ENCODE peak calls at places on chromosomes 2 and 18, in seven cellular contexts. One of them, this sample, is unnamed.

GRCh38 chr2:26605195-26605968 is 35.8 kb downstream of the CIB4 start:
- DNase-seq in iris pigment epithelial cell: peak
- DNase-seq in IMR-90: peak
- DNase-seq in activated T-cell treated with anti-CD3 and anti-CD28 coated beads, Interleukin-2, amount 50 U/mL, for 48 hours: peak
- DNase-seq in stomach: no peak
- DNase-seq in activated effector memory CD4-positive, alpha-beta T cell treated with anti-CD3 and anti-CD28 coated beads, Interleukin-2, amount 50 U/mL, for 16 hours: peak
- DNase-seq in tibial artery: no peak
- DNase-seq in this sample: peak

GRCh38 chr2:2010266-2010665 is 266.0 kb upstream of the PXDN start:
- DNase-seq in iris pigment epithelial cell: no peak
- DNase-seq in IMR-90: no peak
- DNase-seq in activated T-cell treated with anti-CD3 and anti-CD28 coated beads, Interleukin-2, amount 50 U/mL, for 48 hours: no peak
- DNase-seq in stomach: no peak
- DNase-seq in activated effector memory CD4-positive, alpha-beta T cell treated with anti-CD3 and anti-CD28 coated beads, Interleukin-2, amount 50 U/mL, for 16 hours: no peak
- DNase-seq in tibial artery: no peak
- DNase-seq in this sample: no peak

GRCh38 chr2:74414913-74415761 is 6.3 kb downstream of the C2orf81 start:
- DNase-seq in iris pigment epithelial cell: peak
- DNase-seq in IMR-90: no peak
- DNase-seq in activated T-cell treated with anti-CD3 and anti-CD28 coated beads, Interleukin-2, amount 50 U/mL, for 48 hours: peak
- DNase-seq in stomach: peak
- DNase-seq in activated effector memory CD4-positive, alpha-beta T cell treated with anti-CD3 and anti-CD28 coated beads, Interleukin-2, amount 50 U/mL, for 16 hours: no peak
- DNase-seq in tibial artery: peak
- DNase-seq in this sample: peak

GRCh38 chr2:134892282-134893054 is 26.2 kb upstream of the CCNT2 start:
- DNase-seq in iris pigment epithelial cell: no peak
- DNase-seq in IMR-90: no peak
- DNase-seq in activated T-cell treated with anti-CD3 and anti-CD28 coated beads, Interleukin-2, amount 50 U/mL, for 48 hours: no peak
- DNase-seq in stomach: no peak
- DNase-seq in activated effector memory CD4-positive, alpha-beta T cell treated with anti-CD3 and anti-CD28 coated beads, Interleukin-2, amount 50 U/mL, for 16 hours: no peak
- DNase-seq in tibial artery: no peak
- DNase-seq in this sample: no peak

GRCh38 chr18:23398401-23398800 is 54.7 kb upstream of the RIOK3 start:
- DNase-seq in iris pigment epithelial cell: peak
- DNase-seq in IMR-90: no peak
- DNase-seq in activated T-cell treated with anti-CD3 and anti-CD28 coated beads, Interleukin-2, amount 50 U/mL, for 48 hours: no peak
- DNase-seq in stomach: no peak
- DNase-seq in activated effector memory CD4-positive, alpha-beta T cell treated with anti-CD3 and anti-CD28 coated beads, Interleukin-2, amount 50 U/mL, for 16 hours: no peak
- DNase-seq in tibial artery: no peak
- DNase-seq in this sample: no peak

GRCh38 chr2:201235865-201236811 is 24.2 kb upstream of the CASP8 start:
- DNase-seq in iris pigment epithelial cell: peak
- DNase-seq in IMR-90: peak
- DNase-seq in activated T-cell treated with anti-CD3 and anti-CD28 coated beads, Interleukin-2, amount 50 U/mL, for 48 hours: peak
- DNase-seq in stomach: no peak
- DNase-seq in activated effector memory CD4-positive, alpha-beta T cell treated with anti-CD3 and anti-CD28 coated beads, Interleukin-2, amount 50 U/mL, for 16 hours: peak
- DNase-seq in tibial artery: peak
- DNase-seq in this sample: peak

GRCh38 chr18:55096261-55097026 is 137.2 kb upstream of the CCDC68 start:
- DNase-seq in iris pigment epithelial cell: peak
- DNase-seq in IMR-90: peak
- DNase-seq in activated T-cell treated with anti-CD3 and anti-CD28 coated beads, Interleukin-2, amount 50 U/mL, for 48 hours: no peak
- DNase-seq in stomach: no peak
- DNase-seq in activated effector memory CD4-positive, alpha-beta T cell treated with anti-CD3 and anti-CD28 coated beads, Interleukin-2, amount 50 U/mL, for 16 hours: no peak
- DNase-seq in tibial artery: peak
- DNase-seq in this sample: peak

GRCh38 chr18:1011342-1011741 is 106.7 kb downstream of the ADCYAP1 start:
- DNase-seq in iris pigment epithelial cell: no peak
- DNase-seq in IMR-90: no peak
- DNase-seq in activated T-cell treated with anti-CD3 and anti-CD28 coated beads, Interleukin-2, amount 50 U/mL, for 48 hours: no peak
- DNase-seq in stomach: no peak
- DNase-seq in activated effector memory CD4-positive, alpha-beta T cell treated with anti-CD3 and anti-CD28 coated beads, Interleukin-2, amount 50 U/mL, for 16 hours: no peak
- DNase-seq in tibial artery: no peak
- DNase-seq in this sample: no peak

GRCh38 chr18:80171190-80171872 is 62.3 kb downstream of the ADNP2 start:
- DNase-seq in iris pigment epithelial cell: peak
- DNase-seq in IMR-90: peak
- DNase-seq in activated T-cell treated with anti-CD3 and anti-CD28 coated beads, Interleukin-2, amount 50 U/mL, for 48 hours: peak
- DNase-seq in stomach: peak
- DNase-seq in activated effector memory CD4-positive, alpha-beta T cell treated with anti-CD3 and anti-CD28 coated beads, Interleukin-2, amount 50 U/mL, for 16 hours: peak
- DNase-seq in tibial artery: no peak
- DNase-seq in this sample: peak

GRCh38 chr2:121897335-121897970 is 142.0 kb downstream of the TSN start:
- DNase-seq in iris pigment epithelial cell: peak
- DNase-seq in IMR-90: peak
- DNase-seq in activated T-cell treated with anti-CD3 and anti-CD28 coated beads, Interleukin-2, amount 50 U/mL, for 48 hours: no peak
- DNase-seq in stomach: no peak
- DNase-seq in activated effector memory CD4-positive, alpha-beta T cell treated with anti-CD3 and anti-CD28 coated beads, Interleukin-2, amount 50 U/mL, for 16 hours: no peak
- DNase-seq in tibial artery: no peak
- DNase-seq in this sample: peak

GRCh38 chr18:79754022-79754761 is 43.5 kb upstream of the KCNG2 start:
- DNase-seq in iris pigment epithelial cell: no peak
- DNase-seq in IMR-90: no peak
- DNase-seq in activated T-cell treated with anti-CD3 and anti-CD28 coated beads, Interleukin-2, amount 50 U/mL, for 48 hours: no peak
- DNase-seq in stomach: no peak
- DNase-seq in activated effector memory CD4-positive, alpha-beta T cell treated with anti-CD3 and anti-CD28 coated beads, Interleukin-2, amount 50 U/mL, for 16 hours: peak
- DNase-seq in tibial artery: no peak
- DNase-seq in this sample: no peak

GRCh38 chr2:191222952-191223351 is 22.3 kb upstream of the MYO1B start:
- DNase-seq in iris pigment epithelial cell: no peak
- DNase-seq in IMR-90: no peak
- DNase-seq in activated T-cell treated with anti-CD3 and anti-CD28 coated beads, Interleukin-2, amount 50 U/mL, for 48 hours: no peak
- DNase-seq in stomach: no peak
- DNase-seq in activated effector memory CD4-positive, alpha-beta T cell treated with anti-CD3 and anti-CD28 coated beads, Interleukin-2, amount 50 U/mL, for 16 hours: no peak
- DNase-seq in tibial artery: no peak
- DNase-seq in this sample: no peak

GRCh38 chr2:205976120-205976814 is 109.7 kb downstream of the INO80D start:
- DNase-seq in iris pigment epithelial cell: no peak
- DNase-seq in IMR-90: no peak
- DNase-seq in activated T-cell treated with anti-CD3 and anti-CD28 coated beads, Interleukin-2, amount 50 U/mL, for 48 hours: no peak
- DNase-seq in stomach: no peak
- DNase-seq in activated effector memory CD4-positive, alpha-beta T cell treated with anti-CD3 and anti-CD28 coated beads, Interleukin-2, amount 50 U/mL, for 16 hours: no peak
- DNase-seq in tibial artery: no peak
- DNase-seq in this sample: no peak

GRCh38 chr18:51461956-51462355 is 264.5 kb upstream of the MEX3C start:
- DNase-seq in iris pigment epithelial cell: no peak
- DNase-seq in IMR-90: no peak
- DNase-seq in activated T-cell treated with anti-CD3 and anti-CD28 coated beads, Interleukin-2, amount 50 U/mL, for 48 hours: no peak
- DNase-seq in stomach: no peak
- DNase-seq in activated effector memory CD4-positive, alpha-beta T cell treated with anti-CD3 and anti-CD28 coated beads, Interleukin-2, amount 50 U/mL, for 16 hours: no peak
- DNase-seq in tibial artery: no peak
- DNase-seq in this sample: no peak

GRCh38 chr18:64183674-64184073 is 34.8 kb upstream of the LINC00305 start:
- DNase-seq in iris pigment epithelial cell: no peak
- DNase-seq in IMR-90: no peak
- DNase-seq in activated T-cell treated with anti-CD3 and anti-CD28 coated beads, Interleukin-2, amount 50 U/mL, for 48 hours: no peak
- DNase-seq in stomach: no peak
- DNase-seq in activated effector memory CD4-positive, alpha-beta T cell treated with anti-CD3 and anti-CD28 coated beads, Interleukin-2, amount 50 U/mL, for 16 hours: no peak
- DNase-seq in tibial artery: no peak
- DNase-seq in this sample: no peak

GRCh38 chr2:37795938-37796337 is 124.5 kb upstream of the CDC42EP3 start:
- DNase-seq in iris pigment epithelial cell: peak
- DNase-seq in IMR-90: peak
- DNase-seq in activated T-cell treated with anti-CD3 and anti-CD28 coated beads, Interleukin-2, amount 50 U/mL, for 48 hours: no peak
- DNase-seq in stomach: no peak
- DNase-seq in activated effector memory CD4-positive, alpha-beta T cell treated with anti-CD3 and anti-CD28 coated beads, Interleukin-2, amount 50 U/mL, for 16 hours: no peak
- DNase-seq in tibial artery: no peak
- DNase-seq in this sample: no peak

GRCh38 chr2:6674381-6674780 is 191.3 kb downstream of the CMPK2 start:
- DNase-seq in iris pigment epithelial cell: peak
- DNase-seq in IMR-90: no peak
- DNase-seq in activated T-cell treated with anti-CD3 and anti-CD28 coated beads, Interleukin-2, amount 50 U/mL, for 48 hours: no peak
- DNase-seq in stomach: no peak
- DNase-seq in activated effector memory CD4-positive, alpha-beta T cell treated with anti-CD3 and anti-CD28 coated beads, Interleukin-2, amount 50 U/mL, for 16 hours: no peak
- DNase-seq in tibial artery: no peak
- DNase-seq in this sample: no peak

GRCh38 chr2:118764855-118765254 is 82.6 kb downstream of the EN1 start:
- DNase-seq in iris pigment epithelial cell: no peak
- DNase-seq in IMR-90: no peak
- DNase-seq in activated T-cell treated with anti-CD3 and anti-CD28 coated beads, Interleukin-2, amount 50 U/mL, for 48 hours: no peak
- DNase-seq in stomach: no peak
- DNase-seq in activated effector memory CD4-positive, alpha-beta T cell treated with anti-CD3 and anti-CD28 coated beads, Interleukin-2, amount 50 U/mL, for 16 hours: no peak
- DNase-seq in tibial artery: no peak
- DNase-seq in this sample: no peak

GRCh38 chr2:172298009-172298408 is 129.4 kb upstream of the ITGA6 start:
- DNase-seq in iris pigment epithelial cell: no peak
- DNase-seq in IMR-90: no peak
- DNase-seq in activated T-cell treated with anti-CD3 and anti-CD28 coated beads, Interleukin-2, amount 50 U/mL, for 48 hours: no peak
- DNase-seq in stomach: no peak
- DNase-seq in activated effector memory CD4-positive, alpha-beta T cell treated with anti-CD3 and anti-CD28 coated beads, Interleukin-2, amount 50 U/mL, for 16 hours: no peak
- DNase-seq in tibial artery: no peak
- DNase-seq in this sample: no peak

GRCh38 chr2:128522829-128523228 is 204.2 kb upstream of the HS6ST1 start:
- DNase-seq in iris pigment epithelial cell: no peak
- DNase-seq in IMR-90: no peak
- DNase-seq in activated T-cell treated with anti-CD3 and anti-CD28 coated beads, Interleukin-2, amount 50 U/mL, for 48 hours: no peak
- DNase-seq in stomach: no peak
- DNase-seq in activated effector memory CD4-positive, alpha-beta T cell treated with anti-CD3 and anti-CD28 coated beads, Interleukin-2, amount 50 U/mL, for 16 hours: no peak
- DNase-seq in tibial artery: no peak
- DNase-seq in this sample: no peak

GRCh38 chr2:46690825-46691224 is 211.5 kb downstream of the TMEM247 start:
- DNase-seq in iris pigment epithelial cell: peak
- DNase-seq in IMR-90: peak
- DNase-seq in activated T-cell treated with anti-CD3 and anti-CD28 coated beads, Interleukin-2, amount 50 U/mL, for 48 hours: no peak
- DNase-seq in stomach: no peak
- DNase-seq in activated effector memory CD4-positive, alpha-beta T cell treated with anti-CD3 and anti-CD28 coated beads, Interleukin-2, amount 50 U/mL, for 16 hours: no peak
- DNase-seq in tibial artery: no peak
- DNase-seq in this sample: no peak

GRCh38 chr2:108949316-108950299 is 39.4 kb downstream of the EDAR start:
- DNase-seq in iris pigment epithelial cell: no peak
- DNase-seq in IMR-90: no peak
- DNase-seq in activated T-cell treated with anti-CD3 and anti-CD28 coated beads, Interleukin-2, amount 50 U/mL, for 48 hours: no peak
- DNase-seq in stomach: no peak
- DNase-seq in activated effector memory CD4-positive, alpha-beta T cell treated with anti-CD3 and anti-CD28 coated beads, Interleukin-2, amount 50 U/mL, for 16 hours: no peak
- DNase-seq in tibial artery: no peak
- DNase-seq in this sample: no peak

GRCh38 chr2:231245253-231246094 is 47.0 kb downstream of the ARMC9 start:
- DNase-seq in iris pigment epithelial cell: peak
- DNase-seq in IMR-90: no peak
- DNase-seq in activated T-cell treated with anti-CD3 and anti-CD28 coated beads, Interleukin-2, amount 50 U/mL, for 48 hours: no peak
- DNase-seq in stomach: peak
- DNase-seq in activated effector memory CD4-positive, alpha-beta T cell treated with anti-CD3 and anti-CD28 coated beads, Interleukin-2, amount 50 U/mL, for 16 hours: no peak
- DNase-seq in tibial artery: no peak
- DNase-seq in this sample: no peak

GRCh38 chr2:222903234-222904220 is 42.7 kb downstream of the ACSL3 start:
- DNase-seq in iris pigment epithelial cell: peak
- DNase-seq in IMR-90: peak
- DNase-seq in activated T-cell treated with anti-CD3 and anti-CD28 coated beads, Interleukin-2, amount 50 U/mL, for 48 hours: no peak
- DNase-seq in stomach: peak
- DNase-seq in activated effector memory CD4-positive, alpha-beta T cell treated with anti-CD3 and anti-CD28 coated beads, Interleukin-2, amount 50 U/mL, for 16 hours: no peak
- DNase-seq in tibial artery: peak
- DNase-seq in this sample: peak

GRCh38 chr2:54724150-54724559 is 693 bp downstream of the EML6 start:
- DNase-seq in iris pigment epithelial cell: no peak
- DNase-seq in IMR-90: no peak
- DNase-seq in activated T-cell treated with anti-CD3 and anti-CD28 coated beads, Interleukin-2, amount 50 U/mL, for 48 hours: no peak
- DNase-seq in stomach: no peak
- DNase-seq in activated effector memory CD4-positive, alpha-beta T cell treated with anti-CD3 and anti-CD28 coated beads, Interleukin-2, amount 50 U/mL, for 16 hours: no peak
- DNase-seq in tibial artery: no peak
- DNase-seq in this sample: no peak

GRCh38 chr2:221624475-221624874 is 52.4 kb upstream of the EPHA4 start:
- DNase-seq in iris pigment epithelial cell: no peak
- DNase-seq in IMR-90: no peak
- DNase-seq in activated T-cell treated with anti-CD3 and anti-CD28 coated beads, Interleukin-2, amount 50 U/mL, for 48 hours: no peak
- DNase-seq in stomach: no peak
- DNase-seq in activated effector memory CD4-positive, alpha-beta T cell treated with anti-CD3 and anti-CD28 coated beads, Interleukin-2, amount 50 U/mL, for 16 hours: no peak
- DNase-seq in tibial artery: no peak
- DNase-seq in this sample: no peak

GRCh38 chr2:111537078-111537620 is 346.8 kb downstream of the ANAPC1 start:
- DNase-seq in iris pigment epithelial cell: no peak
- DNase-seq in IMR-90: no peak
- DNase-seq in activated T-cell treated with anti-CD3 and anti-CD28 coated beads, Interleukin-2, amount 50 U/mL, for 48 hours: no peak
- DNase-seq in stomach: no peak
- DNase-seq in activated effector memory CD4-positive, alpha-beta T cell treated with anti-CD3 and anti-CD28 coated beads, Interleukin-2, amount 50 U/mL, for 16 hours: no peak
- DNase-seq in tibial artery: no peak
- DNase-seq in this sample: no peak

GRCh38 chr18:37266290-37266689 is 299.3 kb downstream of the CELF4 start:
- DNase-seq in iris pigment epithelial cell: no peak
- DNase-seq in IMR-90: no peak
- DNase-seq in activated T-cell treated with anti-CD3 and anti-CD28 coated beads, Interleukin-2, amount 50 U/mL, for 48 hours: no peak
- DNase-seq in stomach: no peak
- DNase-seq in activated effector memory CD4-positive, alpha-beta T cell treated with anti-CD3 and anti-CD28 coated beads, Interleukin-2, amount 50 U/mL, for 16 hours: no peak
- DNase-seq in tibial artery: no peak
- DNase-seq in this sample: no peak

GRCh38 chr2:54553075-54553474 is 96.9 kb downstream of the SPTBN1 start:
- DNase-seq in iris pigment epithelial cell: no peak
- DNase-seq in IMR-90: no peak
- DNase-seq in activated T-cell treated with anti-CD3 and anti-CD28 coated beads, Interleukin-2, amount 50 U/mL, for 48 hours: no peak
- DNase-seq in stomach: no peak
- DNase-seq in activated effector memory CD4-positive, alpha-beta T cell treated with anti-CD3 and anti-CD28 coated beads, Interleukin-2, amount 50 U/mL, for 16 hours: no peak
- DNase-seq in tibial artery: no peak
- DNase-seq in this sample: no peak

GRCh38 chr2:72931280-72931910 is 14.1 kb downstream of the EMX1 start:
- DNase-seq in iris pigment epithelial cell: peak
- DNase-seq in IMR-90: peak
- DNase-seq in activated T-cell treated with anti-CD3 and anti-CD28 coated beads, Interleukin-2, amount 50 U/mL, for 48 hours: peak
- DNase-seq in stomach: no peak
- DNase-seq in activated effector memory CD4-positive, alpha-beta T cell treated with anti-CD3 and anti-CD28 coated beads, Interleukin-2, amount 50 U/mL, for 16 hours: peak
- DNase-seq in tibial artery: peak
- DNase-seq in this sample: no peak

GRCh38 chr2:217653240-217653639 is 349.6 kb downstream of the TNS1 start:
- DNase-seq in iris pigment epithelial cell: peak
- DNase-seq in IMR-90: peak
- DNase-seq in activated T-cell treated with anti-CD3 and anti-CD28 coated beads, Interleukin-2, amount 50 U/mL, for 48 hours: no peak
- DNase-seq in stomach: no peak
- DNase-seq in activated effector memory CD4-positive, alpha-beta T cell treated with anti-CD3 and anti-CD28 coated beads, Interleukin-2, amount 50 U/mL, for 16 hours: no peak
- DNase-seq in tibial artery: peak
- DNase-seq in this sample: no peak

GRCh38 chr2:173667415-173667814 is 297.8 kb downstream of the SP3 start:
- DNase-seq in iris pigment epithelial cell: no peak
- DNase-seq in IMR-90: no peak
- DNase-seq in activated T-cell treated with anti-CD3 and anti-CD28 coated beads, Interleukin-2, amount 50 U/mL, for 48 hours: no peak
- DNase-seq in stomach: no peak
- DNase-seq in activated effector memory CD4-positive, alpha-beta T cell treated with anti-CD3 and anti-CD28 coated beads, Interleukin-2, amount 50 U/mL, for 16 hours: no peak
- DNase-seq in tibial artery: no peak
- DNase-seq in this sample: no peak

GRCh38 chr2:111634050-111634784 is 249.8 kb downstream of the ANAPC1 start:
- DNase-seq in iris pigment epithelial cell: peak
- DNase-seq in IMR-90: peak
- DNase-seq in activated T-cell treated with anti-CD3 and anti-CD28 coated beads, Interleukin-2, amount 50 U/mL, for 48 hours: no peak
- DNase-seq in stomach: no peak
- DNase-seq in activated effector memory CD4-positive, alpha-beta T cell treated with anti-CD3 and anti-CD28 coated beads, Interleukin-2, amount 50 U/mL, for 16 hours: no peak
- DNase-seq in tibial artery: no peak
- DNase-seq in this sample: no peak

GRCh38 chr2:219171231-219171651 is 1.4 kb upstream of the SLC23A3 start:
- DNase-seq in iris pigment epithelial cell: peak
- DNase-seq in IMR-90: peak
- DNase-seq in activated T-cell treated with anti-CD3 and anti-CD28 coated beads, Interleukin-2, amount 50 U/mL, for 48 hours: peak
- DNase-seq in stomach: no peak
- DNase-seq in activated effector memory CD4-positive, alpha-beta T cell treated with anti-CD3 and anti-CD28 coated beads, Interleukin-2, amount 50 U/mL, for 16 hours: no peak
- DNase-seq in tibial artery: peak
- DNase-seq in this sample: peak